ENCODE peak calls at places on chromosomes 13 and 19, in seven cellular contexts. X, B, D, J, F, O and C are unnamed samples.

GRCh38 chr19:37926255-37926654 is 19.2 kb downstream of the SIPA1L3 start:
- DNase-seq in X (no peak), B (no peak), D (no peak), J (no peak), F (no peak), O (no peak), C (no peak)

GRCh38 chr13:37049810-37050209 is 9.7 kb downstream of the SUPT20H start:
- DNase-seq in X (no peak), B (no peak), D (no peak), J (no peak), F (no peak), O (no peak), C (no peak)

GRCh38 chr19:29771708-29772415 is 39.9 kb upstream of the CCNE1 start:
- DNase-seq in X (peak), B (no peak), D (peak), J (peak), F (peak), O (peak), C (peak)

GRCh38 chr13:113653264-113654174 is 4.5 kb downstream of the ATP4B start:
- DNase-seq in X (no peak), B (peak), D (peak), J (no peak), F (peak), O (no peak), C (no peak)

GRCh38 chr13:85230754-85231153 is 568.5 kb downstream of the SLITRK6 start:
- DNase-seq in X (no peak), B (no peak), D (no peak), J (no peak), F (no peak), O (no peak), C (no peak)

GRCh38 chr13:37068962-37069361 is 9.5 kb upstream of the SUPT20H start:
- DNase-seq in X (no peak), B (no peak), D (no peak), J (no peak), F (no peak), O (no peak), C (no peak)

GRCh38 chr13:92221916-92222315 is 823.5 kb downstream of the GPC5 start:
- DNase-seq in X (no peak), B (no peak), D (no peak), J (no peak), F (no peak), O (no peak), C (no peak)

GRCh38 chr19:2424686-2425621 is 2.4 kb downstream of the TIMM13 start:
- DNase-seq in X (no peak), B (no peak), D (peak), J (peak), F (peak), O (peak), C (no peak)

GRCh38 chr19:31947436-31947835 is 398.0 kb upstream of the ZNF507 start:
- DNase-seq in X (no peak), B (no peak), D (no peak), J (no peak), F (no peak), O (no peak), C (no peak)

GRCh38 chr19:38684078-38684861 is 36.8 kb downstream of the ACTN4 start:
- DNase-seq in X (peak), B (peak), D (peak), J (no peak), F (peak), O (peak), C (peak)

GRCh38 chr19:11202488-11203193 is 5.3 kb upstream of the KANK2 start:
- DNase-seq in X (no peak), B (no peak), D (no peak), J (no peak), F (peak), O (no peak), C (no peak)

GRCh38 chr13:39766464-39767167 is 111.2 kb downstream of the COG6 start:
- DNase-seq in X (no peak), B (peak), D (no peak), J (no peak), F (no peak), O (no peak), C (no peak)

GRCh38 chr19:30217461-30217860 is 154.7 kb upstream of the ZNF536 start:
- DNase-seq in X (no peak), B (no peak), D (no peak), J (peak), F (no peak), O (no peak), C (no peak)

DNA sequence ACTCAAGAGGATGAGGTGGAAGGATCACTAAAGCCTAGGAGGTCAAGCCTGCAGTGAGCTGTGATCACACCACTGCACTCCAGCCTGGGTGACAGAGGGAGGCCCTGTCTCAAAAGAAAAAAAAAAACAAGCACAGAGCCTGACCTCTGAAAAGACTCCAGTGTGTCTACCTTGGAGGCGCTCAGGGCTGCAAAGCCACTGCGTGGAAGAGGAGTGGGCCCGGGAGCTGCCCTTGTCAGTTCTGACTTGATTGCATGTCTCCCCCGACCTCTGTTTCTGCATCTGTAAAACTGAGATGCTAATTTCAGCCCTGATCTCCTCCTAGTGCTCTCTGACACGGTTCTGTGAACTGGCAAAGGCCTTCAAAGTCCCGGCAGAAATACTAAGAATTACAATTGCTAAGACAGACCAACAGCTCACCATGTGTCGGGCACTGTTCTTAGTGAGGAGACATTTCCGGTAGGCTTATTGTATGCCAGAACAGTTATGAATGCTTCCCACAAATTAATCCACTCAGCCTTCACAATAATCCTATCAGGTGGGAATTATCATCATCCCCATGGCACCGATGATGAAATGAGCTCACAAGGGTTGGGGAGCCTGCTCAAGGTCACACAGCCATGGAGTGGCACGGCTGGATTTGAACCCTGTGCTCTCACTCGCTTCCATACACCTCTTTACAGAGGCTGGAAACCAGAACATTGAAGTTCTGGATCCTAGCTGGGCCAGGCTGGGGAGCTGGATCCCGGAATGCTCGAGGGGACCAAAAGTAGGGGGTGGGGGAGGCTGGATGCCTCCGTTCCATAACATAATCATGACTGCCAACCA is 3.5 kb downstream of the AKT2 start:
- DNase-seq in X (no peak), B (no peak), D (no peak), J (no peak), F (no peak), O (no peak), C (peak)
- H3K4me3 ChIP-seq in X (no peak), B (no peak), D (no peak), J (no peak), F (no peak), O (no peak), C (no peak)

GRCh38 chr13:34545461-34545860 is 396.6 kb upstream of the NBEA start:
- DNase-seq in X (no peak), B (no peak), D (no peak), J (no peak), F (no peak), O (no peak), C (no peak)

GRCh38 chr13:34546841-34547240 is 395.2 kb upstream of the NBEA start:
- DNase-seq in X (no peak), B (no peak), D (no peak), J (no peak), F (no peak), O (no peak), C (no peak)

GRCh38 chr13:34543836-34544235 is 398.2 kb upstream of the NBEA start:
- DNase-seq in X (no peak), B (no peak), D (no peak), J (no peak), F (no peak), O (no peak), C (no peak)

GRCh38 chr13:34547929-34548328 is 394.1 kb upstream of the NBEA start:
- DNase-seq in X (no peak), B (no peak), D (no peak), J (no peak), F (no peak), O (no peak), C (no peak)

DNA sequence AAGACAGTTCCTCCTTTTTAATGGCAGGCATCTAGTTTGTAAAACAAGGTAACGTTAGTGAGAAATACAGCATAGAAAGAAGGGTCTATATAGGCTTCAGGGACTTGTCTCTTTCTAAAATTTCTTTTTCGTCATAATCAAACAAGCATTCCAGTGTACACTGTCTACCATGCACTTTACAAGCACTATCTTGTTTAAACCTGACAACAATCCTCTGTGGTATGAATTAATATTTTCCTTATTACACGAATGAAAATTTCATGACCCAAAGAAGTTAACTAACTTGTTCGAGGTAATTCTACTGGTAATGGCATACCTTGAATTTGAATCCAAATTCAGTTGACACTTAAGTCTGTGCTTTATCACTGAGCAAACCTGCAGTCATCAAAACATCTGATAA is 399.7 kb upstream of the NBEA start:
- DNase-seq in X (no peak), B (no peak), D (no peak), J (no peak), F (no peak), O (no peak), C (no peak)
- TF ChIP-seq POLR2A in X (no peak), B (no peak), D (no peak), J (no peak), F (no peak), O (no peak), C (no peak)

GRCh38 chr19:13013649-13014048 is 18.4 kb downstream of the NFIX start:
- DNase-seq in X (no peak), B (no peak), D (no peak), J (no peak), F (peak), O (no peak), C (no peak)

GRCh38 chr19:13012690-13013608 is 17.7 kb downstream of the NFIX start:
- DNase-seq in X (no peak), B (peak), D (no peak), J (peak), F (peak), O (no peak), C (no peak)

GRCh38 chr19:13014921-13015280 is 19.6 kb downstream of the NFIX start:
- DNase-seq in X (no peak), B (no peak), D (no peak), J (no peak), F (no peak), O (no peak), C (no peak)

GRCh38 chr19:13015361-13016231 is 20.3 kb downstream of the NFIX start:
- DNase-seq in X (no peak), B (peak), D (no peak), J (no peak), F (no peak), O (no peak), C (peak)

DNA sequence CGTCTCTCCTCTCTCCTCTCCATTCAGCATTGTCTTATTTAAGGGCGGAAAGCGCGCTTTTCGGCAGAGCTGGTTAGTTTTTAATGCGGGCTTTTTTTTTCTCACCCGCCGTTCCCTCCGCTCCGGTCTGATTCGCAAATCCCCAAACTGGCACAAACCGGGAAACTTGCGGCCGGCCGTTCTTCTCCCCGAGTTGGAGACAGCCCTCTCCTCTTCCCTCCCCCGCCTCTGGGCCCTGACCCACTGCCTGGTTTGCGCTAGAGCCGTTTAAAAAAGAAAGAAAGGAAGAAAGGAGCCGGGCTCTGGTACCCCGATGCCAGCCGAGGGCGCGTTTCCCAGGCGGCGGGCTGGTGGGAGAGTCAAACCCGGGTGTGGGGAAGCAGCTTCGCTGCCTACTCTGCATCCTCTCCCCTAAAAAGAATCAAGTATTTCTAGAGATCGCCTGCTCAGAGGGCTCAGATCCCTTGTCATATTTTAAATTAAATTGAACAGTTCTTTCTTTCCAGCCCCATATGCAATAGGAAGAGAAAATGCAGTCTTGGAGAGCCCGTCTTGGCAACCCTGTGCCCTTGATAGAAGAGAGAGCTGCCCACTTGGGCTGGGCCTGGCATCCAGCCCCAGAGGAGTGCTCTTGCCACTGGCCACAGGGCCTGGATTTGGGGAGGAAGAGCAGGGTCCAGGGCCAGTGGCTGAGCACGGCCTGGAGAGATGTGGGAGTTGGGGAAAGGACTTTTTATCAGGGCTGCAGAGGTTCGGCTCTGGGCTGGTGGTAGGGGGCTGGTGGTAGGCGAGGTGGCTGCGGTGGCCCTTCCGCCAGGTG is 19.0 kb downstream of the NFIX start:
- DNase-seq in X (no peak), B (peak), D (no peak), J (no peak), F (peak), O (no peak), C (peak)
- H3K4me3 ChIP-seq in X (no peak), B (peak), D (peak), J (peak), F (peak), O (no peak), C (no peak)

DNA sequence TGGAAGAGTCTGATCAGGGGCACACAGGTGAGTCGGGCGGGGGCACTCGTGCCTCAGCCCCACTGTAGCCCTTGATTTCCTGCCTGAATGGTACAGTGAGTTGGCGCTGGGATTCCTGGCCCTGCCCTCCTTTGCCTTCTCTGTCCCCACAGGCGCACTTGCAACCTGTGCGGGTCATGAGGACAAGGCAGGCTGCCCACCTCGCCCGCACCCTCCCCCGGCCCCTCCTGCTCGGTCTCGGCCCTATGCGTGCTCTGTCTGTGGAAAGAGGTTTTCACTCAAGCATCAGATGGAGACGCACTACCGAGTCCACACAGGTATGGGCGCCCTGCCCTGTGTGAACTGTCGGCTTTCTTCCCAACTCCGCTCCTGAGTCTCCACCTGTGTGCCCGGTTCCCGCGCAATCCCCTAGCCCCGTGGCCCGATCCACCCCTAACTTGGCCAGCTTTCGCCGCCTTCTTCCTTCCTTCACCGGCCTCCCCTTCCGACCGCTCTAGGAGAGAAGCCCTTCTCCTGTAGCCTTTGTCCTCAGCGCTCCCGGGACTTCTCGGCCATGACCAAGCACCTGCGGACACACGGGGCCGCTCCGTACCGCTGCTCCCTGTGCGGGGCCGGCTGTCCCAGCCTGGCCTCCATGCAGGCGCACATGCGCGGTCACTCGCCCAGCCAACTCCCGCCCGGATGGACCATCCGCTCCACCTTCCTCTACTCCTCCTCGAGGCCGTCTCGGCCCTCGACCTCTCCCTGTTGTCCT is 1.6 kb upstream of the KMT2B start:
- DNase-seq in X (peak), B (peak), D (peak), J (peak), F (peak), O (peak), C (peak)
- TF ChIP-seq POLR2A in X (peak), B (no peak), D (no peak), J (no peak), F (no peak), O (no peak), C (no peak)

DNA sequence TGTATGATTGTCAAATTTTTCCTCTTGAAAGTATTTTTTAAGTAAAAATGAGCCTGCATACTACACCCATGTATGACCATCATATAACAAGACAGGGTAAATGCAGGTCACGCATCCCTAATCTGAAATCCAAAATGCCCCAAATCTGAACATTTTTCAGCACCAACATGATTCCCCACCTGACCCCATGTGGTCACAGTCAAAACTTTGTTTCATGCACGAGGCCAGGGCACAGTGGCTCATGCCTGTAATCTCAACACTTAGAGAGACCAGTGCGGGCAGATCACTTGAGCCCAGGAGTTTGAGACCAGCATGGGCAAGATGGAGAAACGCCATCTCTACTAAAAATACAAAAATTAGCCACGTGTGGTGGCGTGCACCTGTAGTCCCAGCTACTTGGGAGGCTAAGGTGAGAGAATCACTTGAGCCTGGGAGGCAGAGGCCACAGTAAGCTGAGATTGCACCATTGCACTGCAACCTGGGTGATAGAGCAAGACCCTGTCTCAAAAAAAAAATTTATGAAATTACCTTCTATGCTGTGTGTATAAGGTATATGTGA is 63.7 kb upstream of the NPAS1 start:
- DNase-seq in X (no peak), B (no peak), D (no peak), J (no peak), F (no peak), O (no peak), C (no peak)
- H3K4me3 ChIP-seq in X (no peak), B (no peak), D (no peak), J (no peak), F (no peak), O (no peak), C (no peak)

GRCh38 chr19:5674734-5675133 is 5.6 kb downstream of the MICOS13 start:
- DNase-seq in X (no peak), B (no peak), D (no peak), J (no peak), F (no peak), O (no peak), C (no peak)

GRCh38 chr19:5676711-5677110 is 3.6 kb downstream of the MICOS13 start:
- DNase-seq in X (no peak), B (no peak), D (no peak), J (no peak), F (no peak), O (no peak), C (no peak)

GRCh38 chr19:5677156-5677555 is 3.2 kb downstream of the MICOS13 start:
- DNase-seq in X (no peak), B (no peak), D (no peak), J (no peak), F (no peak), O (no peak), C (no peak)

GRCh38 chr19:5677597-5677996 is 2.7 kb downstream of the MICOS13 start:
- DNase-seq in X (no peak), B (no peak), D (no peak), J (no peak), F (no peak), O (no peak), C (no peak)

DNA sequence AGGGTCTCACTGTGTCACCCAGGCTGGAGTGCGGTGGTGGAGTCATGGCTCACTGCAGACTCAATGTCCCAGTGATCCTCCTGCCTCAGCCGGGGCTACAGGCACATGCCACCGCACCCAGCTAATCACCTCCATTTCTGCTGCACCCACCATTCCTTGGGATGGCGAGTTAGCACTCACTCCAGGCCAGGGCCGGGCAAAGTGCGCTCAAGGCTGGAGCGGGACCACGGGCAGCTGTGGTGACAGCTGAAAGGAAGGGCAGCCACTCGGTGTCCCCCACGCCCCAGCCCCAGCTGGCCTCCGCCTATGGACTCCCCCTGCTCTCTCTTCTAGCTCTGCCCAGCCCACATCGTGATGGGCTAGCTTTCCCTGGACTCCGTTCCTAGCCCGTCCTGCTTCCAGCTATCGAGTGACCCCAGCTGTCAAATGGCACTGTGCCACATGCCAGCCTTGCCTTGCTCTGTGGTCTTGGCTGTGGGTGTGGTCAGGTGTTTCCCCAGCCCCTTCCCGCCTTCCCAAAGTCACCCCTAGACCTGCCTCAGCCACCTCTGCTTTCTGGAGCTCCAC is 4.1 kb downstream of the MICOS13 start:
- DNase-seq in X (no peak), B (no peak), D (no peak), J (no peak), F (no peak), O (no peak), C (no peak)
- TF ChIP-seq POLR2A in X (no peak), B (no peak), D (no peak), J (no peak), F (no peak), O (no peak), C (no peak)